ENCODE peak calls at places on chromosomes 11 and 22, in eight cellular contexts. V is NCI-H510A treated with DMSO at 0.1 percent for 48 hours; S is ACHN; E is astrocyte of the cerebellum; L is heart left ventricle; X is activated CD4-positive, CD25-positive, alpha-beta regulatory T cell; K is stimulated activated CD4-positive, alpha-beta T cell treated with anti-CD3 and anti-CD28 coated beads, Interleukin-1b, Interleukin-23, amount 100 ng/mL, for 4 hours; O is CD8-positive, alpha-beta T cell. P is an unnamed sample.

GRCh38 chr11:65169164-65169641 is 830 bp upstream of the SPDYC start:
- DNase-seq in V (no peak), S (no peak), E (no peak), L (no peak), X (no peak), K (no peak), O (no peak), P (no peak)

GRCh38 chr11:86251285-86251830 is 6.8 kb downstream of the EED start:
- DNase-seq in V (no peak), S (no peak), E (no peak), L (no peak), X (no peak), K (no peak), O (no peak), P (no peak)

GRCh38 chr11:131888230-131888826 is 517.9 kb downstream of the NTM start:
- DNase-seq in V (no peak), S (peak; percentile 68), E (peak; percentile 90), L (no peak), X (no peak), K (no peak), O (no peak), P (no peak)

GRCh38 chr11:2446590-2447252 is 1.9 kb downstream of the KCNQ1 start:
- DNase-seq in V (no peak), S (no peak), E (no peak), L (no peak), X (no peak), K (no peak), O (no peak), P (no peak)

GRCh38 chr22:45242778-45243191 is 2.1 kb upstream of the KIAA0930 start:
- DNase-seq in V (no peak), S (no peak), E (no peak), L (no peak), X (no peak), K (no peak), O (no peak), P (peak; percentile 49)

GRCh38 chr22:25076281-25076680 is 123.4 kb upstream of the CRYBB3 start:
- DNase-seq in V (no peak), S (no peak), E (no peak), L (no peak), X (no peak), K (peak; percentile 47), O (no peak), P (no peak)

GRCh38 chr22:19809741-19810140 is 44.9 kb downstream of the GNB1L start:
- DNase-seq in V (no peak), S (no peak), E (no peak), L (no peak), X (no peak), K (no peak), O (no peak), P (no peak)

GRCh38 chr11:34190192-34191139 is 85.0 kb downstream of the NAT10 start:
- DNase-seq in V (no peak), S (no peak), E (no peak), L (no peak), X (no peak), K (no peak), O (no peak), P (no peak)

GRCh38 chr11:2884424-2884815 is 1.2 kb downstream of the CDKN1C start:
- DNase-seq in V (no peak), S (peak; percentile 7), E (no peak), L (peak; percentile 75), X (no peak), K (no peak), O (no peak), P (peak; percentile 38)

GRCh38 chr11:92380882-92381281 is 156.3 kb downstream of the FAT3 start:
- DNase-seq in V (no peak), S (no peak), E (peak; percentile 28), L (no peak), X (no peak), K (no peak), O (no peak), P (no peak)

GRCh38 chr11:123525072-123525471 is 95.0 kb downstream of the GRAMD1B start:
- DNase-seq in V (no peak), S (no peak), E (no peak), L (peak; percentile 41), X (no peak), K (no peak), O (no peak), P (no peak)

GRCh38 chr22:31681625-31682345 is 19.8 kb upstream of the PISD start:
- DNase-seq in V (no peak), S (no peak), E (peak; percentile 68), L (no peak), X (no peak), K (no peak), O (no peak), P (no peak)

GRCh38 chr11:27215471-27216267 is 147.3 kb downstream of the CCDC34 start:
- DNase-seq in V (peak; percentile 36), S (no peak), E (no peak), L (peak; percentile 42), X (no peak), K (no peak), O (no peak), P (no peak)

GRCh38 chr11:110479445-110480101 is 49.8 kb downstream of the FDX1 start:
- DNase-seq in V (peak; percentile 48), S (no peak), E (peak; percentile 19), L (no peak), X (no peak), K (no peak), O (no peak), P (no peak)

GRCh38 chr22:42994917-42995562 is 19.9 kb downstream of the PACSIN2 start:
- DNase-seq in V (no peak), S (peak; percentile 82), E (peak; percentile 75), L (no peak), X (no peak), K (no peak), O (no peak), P (peak; percentile 70)

GRCh38 chr11:2752204-2752772 is 52.5 kb upstream of the KCNQ1OT1 start:
- DNase-seq in V (no peak), S (peak; percentile 71), E (peak; percentile 41), L (peak; percentile 9), X (no peak), K (no peak), O (no peak), P (no peak)

GRCh38 chr11:66333896-66334604 is 2.2 kb downstream of the RIN1 start:
- DNase-seq in V (no peak), S (no peak), E (no peak), L (peak; percentile 20), X (no peak), K (no peak), O (no peak), P (no peak)

GRCh38 chr22:47292546-47293320 is 530.3 kb downstream of the TBC1D22A start:
- DNase-seq in V (no peak), S (no peak), E (no peak), L (no peak), X (no peak), K (no peak), O (no peak), P (no peak)

GRCh38 chr11:117805048-117805447 is 8.0 kb upstream of the DSCAML1 start:
- DNase-seq in V (no peak), S (no peak), E (no peak), L (no peak), X (no peak), K (no peak), O (no peak), P (no peak)

GRCh38 chr22:23115369-23115768 is 26.4 kb downstream of the RSPH14 start:
- DNase-seq in V (no peak), S (no peak), E (no peak), L (no peak), X (no peak), K (no peak), O (no peak), P (no peak)

P was measured in Calu3.